ENCODE peak calls at places on chromosomes 16 and 17, in nine cellular contexts. One of them, this sample, is unnamed. For H3K27me3, the result is how much of the 10 kb centered on the place peaks cover.

GRCh38 chr16:6967796-6968195 is 364.8 kb upstream of the RBFOX1 start:
- DNase-seq in dorsolateral prefrontal cortex: no peak
- DNase-seq in breast epithelium: no peak
- DNase-seq in mammary epithelial cell: no peak
- DNase-seq in neural progenitor cell: peak
- DNase-seq in uterus: no peak
- DNase-seq in heart right ventricle: no peak
- DNase-seq in esophagus squamous epithelium: no peak
- DNase-seq in Peyer's patch: no peak
- DNase-seq in this sample: no peak

GRCh38 chr16:85395207-85395912 is 217.8 kb upstream of the GSE1 start:
- DNase-seq in dorsolateral prefrontal cortex: peak
- DNase-seq in breast epithelium: peak
- DNase-seq in mammary epithelial cell: peak
- DNase-seq in neural progenitor cell: no peak
- DNase-seq in uterus: peak
- DNase-seq in heart right ventricle: peak
- DNase-seq in esophagus squamous epithelium: no peak
- DNase-seq in Peyer's patch: peak
- DNase-seq in this sample: peak

GRCh38 chr17:28180449-28180848 is 138.0 kb downstream of the NLK start:
- DNase-seq in dorsolateral prefrontal cortex: no peak
- DNase-seq in breast epithelium: no peak
- DNase-seq in mammary epithelial cell: peak
- DNase-seq in neural progenitor cell: no peak
- DNase-seq in uterus: no peak
- DNase-seq in heart right ventricle: no peak
- DNase-seq in esophagus squamous epithelium: no peak
- DNase-seq in Peyer's patch: no peak
- DNase-seq in this sample: no peak

GRCh38 chr17:63451150-63451549 is 5.0 kb upstream of the CYB561 start:
- DNase-seq in dorsolateral prefrontal cortex: no peak
- DNase-seq in breast epithelium: no peak
- DNase-seq in mammary epithelial cell: no peak
- DNase-seq in neural progenitor cell: no peak
- DNase-seq in uterus: no peak
- DNase-seq in heart right ventricle: no peak
- DNase-seq in esophagus squamous epithelium: no peak
- DNase-seq in Peyer's patch: no peak
- DNase-seq in this sample: no peak

GRCh38 chr17:57552114-57552601 is 192.9 kb downstream of the CCDC182 start:
- DNase-seq in dorsolateral prefrontal cortex: no peak
- DNase-seq in breast epithelium: no peak
- DNase-seq in mammary epithelial cell: no peak
- DNase-seq in neural progenitor cell: peak
- DNase-seq in uterus: peak
- DNase-seq in heart right ventricle: peak
- DNase-seq in esophagus squamous epithelium: no peak
- DNase-seq in Peyer's patch: peak
- DNase-seq in this sample: no peak

GRCh38 chr17:19258371-19258770 is 21.2 kb downstream of the EPN2 start:
- DNase-seq in dorsolateral prefrontal cortex: no peak
- DNase-seq in breast epithelium: no peak
- DNase-seq in mammary epithelial cell: no peak
- DNase-seq in neural progenitor cell: no peak
- DNase-seq in uterus: no peak
- DNase-seq in heart right ventricle: no peak
- DNase-seq in esophagus squamous epithelium: no peak
- DNase-seq in Peyer's patch: no peak
- DNase-seq in this sample: no peak

GRCh38 chr17:79005063-79005861 is 4.3 kb downstream of the CANT1 start:
- DNase-seq in dorsolateral prefrontal cortex: no peak
- DNase-seq in breast epithelium: peak
- DNase-seq in mammary epithelial cell: peak
- DNase-seq in neural progenitor cell: no peak
- DNase-seq in uterus: peak
- DNase-seq in heart right ventricle: no peak
- DNase-seq in esophagus squamous epithelium: no peak
- DNase-seq in Peyer's patch: peak
- DNase-seq in this sample: no peak

GRCh38 chr17:67718325-67718941 is 697 bp downstream of the NOL11 start:
- DNase-seq in dorsolateral prefrontal cortex: no peak
- DNase-seq in breast epithelium: no peak
- DNase-seq in mammary epithelial cell: peak
- DNase-seq in neural progenitor cell: no peak
- DNase-seq in uterus: no peak
- DNase-seq in heart right ventricle: no peak
- DNase-seq in esophagus squamous epithelium: no peak
- DNase-seq in Peyer's patch: no peak
- DNase-seq in this sample: no peak

GRCh38 chr16:88352261-88353200 is 30.2 kb upstream of the ZNF469 start:
- DNase-seq in dorsolateral prefrontal cortex: peak
- DNase-seq in breast epithelium: peak
- DNase-seq in mammary epithelial cell: no peak
- DNase-seq in neural progenitor cell: no peak
- DNase-seq in uterus: no peak
- DNase-seq in heart right ventricle: no peak
- DNase-seq in esophagus squamous epithelium: no peak
- DNase-seq in Peyer's patch: no peak
- DNase-seq in this sample: no peak

GRCh38 chr16:49024016-49024415 is 257.6 kb downstream of the CBLN1 start:
- DNase-seq in dorsolateral prefrontal cortex: no peak
- DNase-seq in breast epithelium: no peak
- DNase-seq in mammary epithelial cell: no peak
- DNase-seq in neural progenitor cell: no peak
- DNase-seq in uterus: no peak
- DNase-seq in heart right ventricle: no peak
- DNase-seq in esophagus squamous epithelium: no peak
- DNase-seq in Peyer's patch: no peak
- DNase-seq in this sample: no peak

GRCh38 chr16:79703066-79703465 is 102.5 kb upstream of the MAF start:
- DNase-seq in dorsolateral prefrontal cortex: no peak
- DNase-seq in breast epithelium: no peak
- DNase-seq in mammary epithelial cell: no peak
- DNase-seq in neural progenitor cell: no peak
- DNase-seq in uterus: no peak
- DNase-seq in heart right ventricle: no peak
- DNase-seq in esophagus squamous epithelium: no peak
- DNase-seq in Peyer's patch: no peak
- DNase-seq in this sample: no peak

GRCh38 chr16:89701425-89702406 is at the start of gene SPATA2L:
- DNase-seq in dorsolateral prefrontal cortex: peak
- DNase-seq in breast epithelium: peak
- DNase-seq in mammary epithelial cell: peak
- DNase-seq in neural progenitor cell: peak
- DNase-seq in uterus: peak
- DNase-seq in heart right ventricle: peak
- DNase-seq in esophagus squamous epithelium: peak
- DNase-seq in Peyer's patch: peak
- DNase-seq in this sample: peak

GRCh38 chr16:89697616-89698331 is 3.7 kb downstream of the SPATA2L start:
- DNase-seq in dorsolateral prefrontal cortex: no peak
- DNase-seq in breast epithelium: no peak
- DNase-seq in mammary epithelial cell: no peak
- DNase-seq in neural progenitor cell: no peak
- DNase-seq in uterus: no peak
- DNase-seq in heart right ventricle: no peak
- DNase-seq in esophagus squamous epithelium: no peak
- DNase-seq in Peyer's patch: no peak
- DNase-seq in this sample: no peak

GRCh38 chr16:89700649-89701424 is 668 bp downstream of the SPATA2L start:
- DNase-seq in dorsolateral prefrontal cortex: no peak
- DNase-seq in breast epithelium: peak
- DNase-seq in mammary epithelial cell: peak
- DNase-seq in neural progenitor cell: peak
- DNase-seq in uterus: peak
- DNase-seq in heart right ventricle: no peak
- DNase-seq in esophagus squamous epithelium: no peak
- DNase-seq in Peyer's patch: peak
- DNase-seq in this sample: no peak

GRCh38 chr16:89697161-89697615 is 4.3 kb downstream of the SPATA2L start:
- DNase-seq in dorsolateral prefrontal cortex: no peak
- DNase-seq in breast epithelium: no peak
- DNase-seq in mammary epithelial cell: no peak
- DNase-seq in neural progenitor cell: no peak
- DNase-seq in uterus: no peak
- DNase-seq in heart right ventricle: no peak
- DNase-seq in esophagus squamous epithelium: no peak
- DNase-seq in Peyer's patch: peak
- DNase-seq in this sample: no peak

GRCh38 chr16:89700100-89700648 is 1.3 kb downstream of the SPATA2L start:
- DNase-seq in dorsolateral prefrontal cortex: peak
- DNase-seq in breast epithelium: peak
- DNase-seq in mammary epithelial cell: peak
- DNase-seq in neural progenitor cell: peak
- DNase-seq in uterus: peak
- DNase-seq in heart right ventricle: peak
- DNase-seq in esophagus squamous epithelium: peak
- DNase-seq in Peyer's patch: peak
- DNase-seq in this sample: peak
- TF ChIP-seq CTCF in dorsolateral prefrontal cortex: peak
- TF ChIP-seq CTCF in breast epithelium: peak
- TF ChIP-seq CTCF in mammary epithelial cell: peak
- TF ChIP-seq CTCF in neural progenitor cell: peak
- TF ChIP-seq CTCF in uterus: peak
- TF ChIP-seq CTCF in heart right ventricle: peak
- TF ChIP-seq CTCF in esophagus squamous epithelium: peak
- TF ChIP-seq CTCF in Peyer's patch: peak
- TF ChIP-seq CTCF in this sample: peak

DNA sequence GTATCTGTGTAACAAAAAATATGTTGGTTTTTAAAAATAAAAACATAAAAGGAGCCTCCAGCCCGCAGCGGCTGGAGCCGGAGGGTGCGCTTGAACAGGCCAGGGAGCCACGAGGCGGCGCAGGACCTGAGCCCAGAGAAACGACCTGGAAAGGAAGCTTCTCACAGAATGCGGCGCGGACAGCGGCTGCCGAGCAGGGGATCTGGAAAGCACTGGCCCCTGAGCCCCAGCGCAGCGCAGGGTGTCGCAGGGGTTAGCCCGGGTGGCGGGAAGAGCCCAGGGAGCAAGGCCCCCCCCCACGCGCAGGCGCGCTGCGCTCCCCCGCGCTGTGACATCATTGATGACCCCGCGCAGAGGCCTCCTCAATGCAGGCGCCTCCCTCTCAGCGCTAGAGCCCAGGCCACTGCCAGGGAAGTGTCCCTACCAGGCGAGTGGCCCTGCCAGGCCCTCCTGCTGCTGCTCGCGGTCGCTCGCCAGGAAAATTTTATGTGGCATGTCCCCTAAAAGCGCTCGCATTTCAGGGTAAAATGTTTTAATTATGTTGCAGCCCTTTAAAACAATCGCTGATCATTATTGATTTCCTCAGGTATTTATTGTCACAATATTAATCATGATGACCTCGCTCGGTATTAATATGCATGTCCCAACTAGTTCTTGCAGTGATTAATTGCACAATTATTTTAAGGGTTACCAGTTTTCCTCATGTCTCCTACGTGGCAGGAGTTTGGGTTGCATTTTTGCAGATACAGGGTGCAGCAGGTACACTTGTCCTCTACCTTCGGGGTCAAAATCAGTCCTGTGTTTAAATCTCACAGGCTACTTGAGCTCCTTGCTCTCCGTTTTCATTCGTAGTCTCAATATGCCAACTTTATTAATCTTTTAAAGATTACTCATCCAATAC is 134.2 kb downstream of the USP22 start:
- DNase-seq in dorsolateral prefrontal cortex: peak
- DNase-seq in breast epithelium: peak
- DNase-seq in mammary epithelial cell: peak
- DNase-seq in neural progenitor cell: peak
- DNase-seq in uterus: peak
- DNase-seq in heart right ventricle: peak
- DNase-seq in esophagus squamous epithelium: peak
- DNase-seq in Peyer's patch: peak
- DNase-seq in this sample: peak
- H3K4me3 ChIP-seq in dorsolateral prefrontal cortex: peak
- H3K4me3 ChIP-seq in breast epithelium: peak
- H3K4me3 ChIP-seq in mammary epithelial cell: peak
- H3K4me3 ChIP-seq in neural progenitor cell: peak
- H3K4me3 ChIP-seq in uterus: peak
- H3K4me3 ChIP-seq in heart right ventricle: peak
- H3K4me3 ChIP-seq in esophagus squamous epithelium: peak
- H3K4me3 ChIP-seq in Peyer's patch: peak
- H3K4me3 ChIP-seq in this sample: peak

DNA sequence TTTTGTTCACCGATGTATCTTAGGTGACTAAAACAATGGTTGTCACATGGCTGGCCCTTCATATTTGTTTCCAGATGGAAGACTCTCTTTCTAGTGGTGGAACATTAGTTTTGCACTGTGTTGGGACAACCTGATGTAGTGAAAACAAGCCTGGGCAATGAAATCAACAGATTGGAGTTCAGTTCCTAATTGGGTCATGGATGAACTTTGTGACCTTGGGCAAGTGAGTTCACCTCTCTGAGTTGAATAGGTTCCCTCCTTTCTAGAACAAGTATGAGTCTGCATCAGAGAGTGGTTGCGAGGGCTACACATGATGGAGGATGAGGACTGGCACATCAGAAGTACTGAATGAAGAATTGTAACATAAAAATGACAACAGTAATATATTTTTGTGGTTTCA is 2.1 kb upstream of the NKD1 start:
- DNase-seq in dorsolateral prefrontal cortex: no peak
- DNase-seq in breast epithelium: no peak
- DNase-seq in mammary epithelial cell: no peak
- DNase-seq in neural progenitor cell: no peak
- DNase-seq in uterus: no peak
- DNase-seq in heart right ventricle: no peak
- DNase-seq in esophagus squamous epithelium: no peak
- DNase-seq in Peyer's patch: no peak
- DNase-seq in this sample: no peak
- H3K27me3 ChIP-seq in dorsolateral prefrontal cortex: under half
- H3K27me3 ChIP-seq in breast epithelium: under half
- H3K27me3 ChIP-seq in mammary epithelial cell: under half
- H3K27me3 ChIP-seq in neural progenitor cell: half or more
- H3K27me3 ChIP-seq in uterus: under half
- H3K27me3 ChIP-seq in heart right ventricle: half or more
- H3K27me3 ChIP-seq in esophagus squamous epithelium: under half
- H3K27me3 ChIP-seq in Peyer's patch: under half
- H3K27me3 ChIP-seq in this sample: under half

DNA sequence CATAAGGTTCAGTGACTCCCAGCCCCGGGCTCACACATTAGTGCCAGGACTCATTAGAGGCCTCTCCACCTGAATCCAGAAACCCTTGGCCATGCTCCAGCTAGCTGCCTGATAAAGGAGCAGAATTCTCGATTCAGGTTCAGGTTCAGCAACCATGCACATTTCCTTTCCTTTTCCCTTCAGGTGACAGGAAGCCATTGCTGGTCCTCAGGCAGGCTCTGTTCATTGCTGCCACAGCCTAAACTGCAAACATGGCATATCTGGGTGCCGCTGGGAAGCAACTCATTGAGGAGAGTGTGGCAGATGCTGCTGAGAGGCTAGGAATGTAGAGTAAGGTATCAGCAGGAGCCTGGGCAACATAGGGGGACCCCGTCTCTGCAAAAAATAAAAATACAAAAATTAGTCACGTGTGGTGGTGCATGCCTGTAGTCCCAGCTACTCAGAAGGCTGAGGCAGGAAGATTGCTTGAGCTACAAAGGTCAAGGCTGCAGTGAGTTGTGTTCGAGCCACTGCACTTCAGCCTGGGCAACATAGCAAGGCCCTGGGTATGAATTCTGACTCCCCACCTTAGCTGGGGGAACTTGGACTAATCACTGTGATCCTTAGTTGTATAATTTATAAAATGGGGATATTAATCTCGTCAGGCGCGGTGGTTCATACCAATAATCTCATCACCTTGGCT is 28.7 kb downstream of the ARL4D start:
- DNase-seq in dorsolateral prefrontal cortex: no peak
- DNase-seq in breast epithelium: no peak
- DNase-seq in mammary epithelial cell: no peak
- DNase-seq in neural progenitor cell: no peak
- DNase-seq in uterus: no peak
- DNase-seq in heart right ventricle: no peak
- DNase-seq in esophagus squamous epithelium: no peak
- DNase-seq in Peyer's patch: no peak
- DNase-seq in this sample: no peak
- TF ChIP-seq CTCF in dorsolateral prefrontal cortex: no peak
- TF ChIP-seq CTCF in breast epithelium: no peak
- TF ChIP-seq CTCF in mammary epithelial cell: no peak
- TF ChIP-seq CTCF in neural progenitor cell: no peak
- TF ChIP-seq CTCF in uterus: no peak
- TF ChIP-seq CTCF in heart right ventricle: no peak
- TF ChIP-seq CTCF in esophagus squamous epithelium: no peak
- TF ChIP-seq CTCF in Peyer's patch: no peak
- TF ChIP-seq CTCF in this sample: no peak

This sample was measured in kidney epithelial cell.